ENCODE peak calls at places on chromosomes 5 and 9, in seven cellular contexts. V, L, N, S, K, D and Z are unnamed samples.

GRCh38 chr9:84932915-84933527 is 263.5 kb downstream of the NTRK2 start:
- DNase-seq in K (no peak), S (no peak), D (no peak), L (no peak), N (no peak), V (no peak), Z (no peak)

GRCh38 chr5:32272746-32273145 is 40.0 kb downstream of the MTMR12 start:
- DNase-seq in S (no peak), N (no peak), K (no peak), L (no peak), D (peak; percentile 15), V (no peak), Z (peak; percentile 60)

GRCh38 chr5:2010940-2011339 is 128.2 kb upstream of the IRX4 start:
- DNase-seq in L (no peak), S (no peak), N (no peak), K (no peak), V (no peak), D (no peak), Z (no peak)

GRCh38 chr5:54807421-54807820 is 178.0 kb downstream of the ESM1 start:
- DNase-seq in V (no peak), D (no peak), L (no peak), K (no peak), N (no peak), S (no peak), Z (peak; percentile 35)

GRCh38 chr9:86637515-86637914 is 283.3 kb upstream of the TUT7 start:
- DNase-seq in D (no peak), K (no peak), N (peak; percentile 45), S (peak; percentile 33), L (peak; percentile 47), V (no peak), Z (peak; percentile 26)

GRCh38 chr5:55230086-55230629 is 3.0 kb upstream of the MCIDAS start:
- DNase-seq in D (no peak), L (no peak), S (no peak), N (no peak), V (no peak), K (no peak), Z (no peak)

GRCh38 chr5:175548899-175549311 is 70.5 kb downstream of the SFXN1 start:
- DNase-seq in L (no peak), S (no peak), N (no peak), D (no peak), K (no peak), V (no peak), Z (no peak)

GRCh38 chr9:9913276-9913832 is 699.4 kb downstream of the PTPRD start:
- DNase-seq in N (no peak), D (peak; percentile 2), L (no peak), V (no peak), S (no peak), K (no peak), Z (no peak)

GRCh38 chr9:124758061-124758460 is 13.1 kb downstream of the NR6A1 start:
- DNase-seq in N (no peak), S (peak; percentile 56), V (no peak), K (no peak), L (no peak), D (no peak), Z (peak; percentile 39)

GRCh38 chr9:125805057-125805456 is 57.9 kb downstream of the PBX3 start:
- DNase-seq in K (no peak), L (no peak), N (no peak), D (no peak), S (no peak), V (no peak), Z (no peak)

GRCh38 chr5:68194405-68194804 is 21.2 kb upstream of the PIK3R1 start:
- DNase-seq in D (no peak), S (no peak), K (no peak), N (no peak), L (no peak), V (no peak), Z (no peak)

GRCh38 chr9:89454498-89455355 is 43.2 kb downstream of the SEMA4D start:
- DNase-seq in S (no peak), D (no peak), L (no peak), K (no peak), V (no peak), N (no peak), Z (no peak)

GRCh38 chr9:136099547-136099946 is 4.5 kb upstream of the NACC2 start:
- DNase-seq in S (no peak), D (no peak), N (no peak), V (no peak), K (no peak), L (no peak), Z (no peak)

GRCh38 chr5:149417714-149418368 is 38.7 kb upstream of the IL17B start:
- DNase-seq in D (no peak), V (no peak), K (no peak), L (no peak), S (no peak), N (no peak), Z (no peak)

GRCh38 chr5:107674655-107675054 is 3.9 kb upstream of the EFNA5 start:
- DNase-seq in V (no peak), D (no peak), L (no peak), N (no peak), S (no peak), K (no peak), Z (no peak)

GRCh38 chr5:14946813-14947640 is 75.4 kb upstream of the ANKH start:
- DNase-seq in V (peak; percentile 37), L (no peak), D (peak; percentile 41), K (peak; percentile 15), S (peak; percentile 23), N (peak; percentile 23), Z (peak; percentile 66)

GRCh38 chr9:114291064-114291474 is 31.8 kb upstream of the ORM1 start:
- DNase-seq in K (no peak), L (peak; percentile 62), V (peak; percentile 51), S (peak; percentile 63), D (peak; percentile 61), N (peak; percentile 81), Z (peak; percentile 72)

GRCh38 chr9:88816591-88816990 is 174.7 kb upstream of the S1PR3 start:
- DNase-seq in L (no peak), S (no peak), V (no peak), N (no peak), D (no peak), K (no peak), Z (no peak)

GRCh38 chr5:156497816-156498215 is 170.9 kb downstream of the SGCD start:
- DNase-seq in D (no peak), N (peak; percentile 49), V (no peak), K (no peak), S (no peak), L (no peak), Z (no peak)

GRCh38 chr5:81572201-81572600 is 178.3 kb upstream of the ACOT12 start:
- DNase-seq in S (no peak), V (no peak), L (no peak), N (no peak), K (no peak), D (no peak), Z (no peak)

GRCh38 chr5:35466746-35467145 is 150.9 kb upstream of the SPEF2 start:
- DNase-seq in N (no peak), L (no peak), K (no peak), V (no peak), D (no peak), S (no peak), Z (no peak)

GRCh38 chr5:87717761-87718160 is 305.0 kb upstream of the CCNH start:
- DNase-seq in N (peak; percentile 16), V (no peak), S (no peak), K (no peak), L (no peak), D (no peak), Z (no peak)

GRCh38 chr5:159359408-159359807 is 29.1 kb upstream of the IL12B start:
- DNase-seq in K (no peak), D (no peak), V (no peak), S (no peak), N (no peak), L (no peak), Z (no peak)
- TF ChIP-seq JUND in K (no peak), D (no peak), V (no peak), S (no peak), N (no peak), L (no peak), Z (no peak)

DNA sequence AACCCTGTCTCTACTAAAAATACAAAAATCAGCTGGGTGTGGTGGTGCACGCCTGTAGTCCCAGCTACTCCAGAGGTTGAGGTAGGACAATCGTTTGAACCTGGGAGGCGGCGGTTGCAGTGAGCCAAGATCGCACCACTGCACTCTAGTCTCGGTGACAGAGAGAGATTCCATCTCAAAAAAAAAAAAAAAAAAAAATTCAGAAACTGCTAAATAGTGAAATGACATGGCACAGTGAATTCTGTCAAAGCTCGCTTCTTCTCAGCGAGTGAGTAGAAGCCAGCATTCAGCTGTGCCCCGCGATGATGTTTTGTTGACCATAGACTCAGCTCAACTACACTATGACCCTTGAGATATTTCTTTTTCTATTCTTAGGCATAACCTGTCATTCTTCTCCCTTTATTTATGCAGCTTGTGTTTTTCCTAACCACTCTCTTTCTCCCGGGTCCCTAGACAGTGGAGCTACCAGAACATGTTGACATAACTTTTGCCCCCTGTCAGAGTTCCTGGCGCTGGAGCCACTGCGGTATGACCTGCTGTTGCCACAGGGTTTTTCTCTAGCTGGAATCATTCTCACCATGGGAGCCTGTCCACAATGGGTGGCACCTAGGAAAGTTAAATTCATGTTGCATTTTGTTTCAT is 13.5 kb upstream of the IQGAP2 start:
- DNase-seq in S (no peak), N (no peak), D (peak; percentile 86), L (no peak), K (no peak), V (no peak), Z (no peak)
- TF ChIP-seq JUND in S (no peak), N (no peak), D (no peak), L (no peak), K (no peak), V (no peak), Z (no peak)

GRCh38 chr9:99389087-99390033 is 167.3 kb downstream of the SEC61B start:
- DNase-seq in V (no peak), L (no peak), S (peak; percentile 21), K (no peak), N (no peak), D (no peak), Z (no peak)
- TF ChIP-seq JUND in V (no peak), L (no peak), S (peak; percentile 51), K (no peak), N (no peak), D (no peak), Z (no peak)

GRCh38 chr9:121999556-121999955 is 93.6 kb downstream of the TTLL11 start:
- DNase-seq in L (no peak), D (no peak), K (no peak), N (no peak), V (no peak), S (no peak), Z (no peak)
- TF ChIP-seq JUND in L (no peak), D (no peak), K (no peak), N (no peak), V (no peak), S (no peak), Z (no peak)